ENCODE peak calls at places on chromosome 14, in six cellular contexts. One of them, this sample, is unnamed.

GRCh38 chr14:70108419-70108818 is 80.3 kb downstream of the SLC8A3 start:
- DNase-seq in kidney glomerular epithelial cell: no peak
- DNase-seq in aorta: no peak
- DNase-seq in astrocyte: no peak
- DNase-seq in mammary epithelial cell: no peak
- DNase-seq in GM13977: no peak
- DNase-seq in this sample: no peak

GRCh38 chr14:58717821-58718220 is 80.1 kb downstream of the DACT1 start:
- DNase-seq in kidney glomerular epithelial cell: no peak
- DNase-seq in aorta: no peak
- DNase-seq in astrocyte: peak
- DNase-seq in mammary epithelial cell: no peak
- DNase-seq in GM13977: no peak
- DNase-seq in this sample: no peak

GRCh38 chr14:36054353-36055051 is 122.0 kb downstream of the PTCSC3 start:
- DNase-seq in kidney glomerular epithelial cell: no peak
- DNase-seq in aorta: no peak
- DNase-seq in astrocyte: no peak
- DNase-seq in mammary epithelial cell: no peak
- DNase-seq in GM13977: no peak
- DNase-seq in this sample: no peak

GRCh38 chr14:75196064-75196463 is 19.7 kb upstream of the TMED10 start:
- DNase-seq in kidney glomerular epithelial cell: no peak
- DNase-seq in aorta: no peak
- DNase-seq in astrocyte: no peak
- DNase-seq in mammary epithelial cell: no peak
- DNase-seq in GM13977: no peak
- DNase-seq in this sample: no peak

GRCh38 chr14:24398943-24399801 is at the start of gene NYNRIN:
- DNase-seq in kidney glomerular epithelial cell: no peak
- DNase-seq in aorta: peak
- DNase-seq in astrocyte: peak
- DNase-seq in mammary epithelial cell: no peak
- DNase-seq in GM13977: no peak
- DNase-seq in this sample: no peak

GRCh38 chr14:68548194-68549056 is 244.4 kb downstream of the ZFP36L1 start:
- DNase-seq in kidney glomerular epithelial cell: peak
- DNase-seq in aorta: peak
- DNase-seq in astrocyte: peak
- DNase-seq in mammary epithelial cell: peak
- DNase-seq in GM13977: no peak
- DNase-seq in this sample: peak

GRCh38 chr14:24289649-24290283 is 9.8 kb downstream of the DHRS1 start:
- DNase-seq in kidney glomerular epithelial cell: no peak
- DNase-seq in aorta: no peak
- DNase-seq in astrocyte: no peak
- DNase-seq in mammary epithelial cell: no peak
- DNase-seq in GM13977: no peak
- DNase-seq in this sample: no peak

GRCh38 chr14:100524933-100525243 is 62.3 kb downstream of the BEGAIN start:
- DNase-seq in kidney glomerular epithelial cell: no peak
- DNase-seq in aorta: peak
- DNase-seq in astrocyte: no peak
- DNase-seq in mammary epithelial cell: no peak
- DNase-seq in GM13977: peak
- DNase-seq in this sample: no peak

GRCh38 chr14:30349515-30349914 is 209.4 kb upstream of the G2E3 start:
- DNase-seq in kidney glomerular epithelial cell: no peak
- DNase-seq in aorta: no peak
- DNase-seq in astrocyte: no peak
- DNase-seq in mammary epithelial cell: no peak
- DNase-seq in GM13977: no peak
- DNase-seq in this sample: no peak

GRCh38 chr14:50774542-50775267 is 56.3 kb downstream of the NIN start:
- DNase-seq in kidney glomerular epithelial cell: no peak
- DNase-seq in aorta: no peak
- DNase-seq in astrocyte: no peak
- DNase-seq in mammary epithelial cell: no peak
- DNase-seq in GM13977: no peak
- DNase-seq in this sample: no peak

GRCh38 chr14:22572562-22573058 is 16.4 kb downstream of the DAD1 start:
- DNase-seq in kidney glomerular epithelial cell: peak
- DNase-seq in aorta: no peak
- DNase-seq in astrocyte: no peak
- DNase-seq in mammary epithelial cell: no peak
- DNase-seq in GM13977: no peak
- DNase-seq in this sample: no peak

GRCh38 chr14:92728781-92729364 is 19.6 kb downstream of the LGMN start:
- DNase-seq in kidney glomerular epithelial cell: peak
- DNase-seq in aorta: no peak
- DNase-seq in astrocyte: peak
- DNase-seq in mammary epithelial cell: peak
- DNase-seq in GM13977: no peak
- DNase-seq in this sample: peak

GRCh38 chr14:69288001-69288771 is 28.2 kb downstream of the GALNT16 start:
- DNase-seq in kidney glomerular epithelial cell: no peak
- DNase-seq in aorta: no peak
- DNase-seq in astrocyte: peak
- DNase-seq in mammary epithelial cell: no peak
- DNase-seq in GM13977: no peak
- DNase-seq in this sample: no peak

GRCh38 chr14:93987815-93988476 is 9.2 kb upstream of the CCDC197 start:
- DNase-seq in kidney glomerular epithelial cell: no peak
- DNase-seq in aorta: no peak
- DNase-seq in astrocyte: no peak
- DNase-seq in mammary epithelial cell: no peak
- DNase-seq in GM13977: no peak
- DNase-seq in this sample: no peak

GRCh38 chr14:72254202-72254939 is 322.1 kb downstream of the RGS6 start:
- DNase-seq in kidney glomerular epithelial cell: no peak
- DNase-seq in aorta: no peak
- DNase-seq in astrocyte: no peak
- DNase-seq in mammary epithelial cell: no peak
- DNase-seq in GM13977: no peak
- DNase-seq in this sample: no peak

GRCh38 chr14:51396222-51396815 is 156.3 kb downstream of the TMX1 start:
- DNase-seq in kidney glomerular epithelial cell: peak
- DNase-seq in aorta: no peak
- DNase-seq in astrocyte: peak
- DNase-seq in mammary epithelial cell: peak
- DNase-seq in GM13977: no peak
- DNase-seq in this sample: peak

GRCh38 chr14:53432378-53432802 is 279.3 kb upstream of the DDHD1 start:
- DNase-seq in kidney glomerular epithelial cell: peak
- DNase-seq in aorta: no peak
- DNase-seq in astrocyte: peak
- DNase-seq in mammary epithelial cell: peak
- DNase-seq in GM13977: peak
- DNase-seq in this sample: peak

GRCh38 chr14:33686218-33686617 is 264.7 kb downstream of the EGLN3 start:
- DNase-seq in kidney glomerular epithelial cell: peak
- DNase-seq in aorta: no peak
- DNase-seq in astrocyte: peak
- DNase-seq in mammary epithelial cell: peak
- DNase-seq in GM13977: no peak
- DNase-seq in this sample: peak

GRCh38 chr14:62792578-62792977 is 252.7 kb downstream of the KCNH5 start:
- DNase-seq in kidney glomerular epithelial cell: no peak
- DNase-seq in aorta: no peak
- DNase-seq in astrocyte: no peak
- DNase-seq in mammary epithelial cell: no peak
- DNase-seq in GM13977: no peak
- DNase-seq in this sample: no peak

GRCh38 chr14:62162998-62163589 is 400.9 kb downstream of the SNAPC1 start:
- DNase-seq in kidney glomerular epithelial cell: peak
- DNase-seq in aorta: no peak
- DNase-seq in astrocyte: peak
- DNase-seq in mammary epithelial cell: peak
- DNase-seq in GM13977: peak
- DNase-seq in this sample: peak

GRCh38 chr14:100525615-100526014 is 61.6 kb downstream of the BEGAIN start:
- DNase-seq in kidney glomerular epithelial cell: no peak
- DNase-seq in aorta: no peak
- DNase-seq in astrocyte: no peak
- DNase-seq in mammary epithelial cell: no peak
- DNase-seq in GM13977: no peak
- DNase-seq in this sample: no peak

GRCh38 chr14:30034049-30034635 is 106.5 kb upstream of the PRKD1 start:
- DNase-seq in kidney glomerular epithelial cell: no peak
- DNase-seq in aorta: no peak
- DNase-seq in astrocyte: peak
- DNase-seq in mammary epithelial cell: no peak
- DNase-seq in GM13977: no peak
- DNase-seq in this sample: peak

GRCh38 chr14:55752580-55753365 is 172.8 kb downstream of the KTN1 start:
- DNase-seq in kidney glomerular epithelial cell: peak
- DNase-seq in aorta: no peak
- DNase-seq in astrocyte: peak
- DNase-seq in mammary epithelial cell: peak
- DNase-seq in GM13977: no peak
- DNase-seq in this sample: peak

GRCh38 chr14:65790185-65790815 is 377.8 kb downstream of the FUT8 start:
- DNase-seq in kidney glomerular epithelial cell: no peak
- DNase-seq in aorta: no peak
- DNase-seq in astrocyte: no peak
- DNase-seq in mammary epithelial cell: no peak
- DNase-seq in GM13977: no peak
- DNase-seq in this sample: no peak

GRCh38 chr14:89544636-89545301 is 127.7 kb upstream of the FOXN3 start:
- DNase-seq in kidney glomerular epithelial cell: no peak
- DNase-seq in aorta: no peak
- DNase-seq in astrocyte: no peak
- DNase-seq in mammary epithelial cell: peak
- DNase-seq in GM13977: no peak
- DNase-seq in this sample: peak

GRCh38 chr14:41605550-41606248 is 977 bp upstream of the LRFN5 start:
- DNase-seq in kidney glomerular epithelial cell: peak
- DNase-seq in aorta: peak
- DNase-seq in astrocyte: peak
- DNase-seq in mammary epithelial cell: no peak
- DNase-seq in GM13977: peak
- DNase-seq in this sample: no peak

GRCh38 chr14:32450919-32451675 is 122.0 kb downstream of the AKAP6 start:
- DNase-seq in kidney glomerular epithelial cell: no peak
- DNase-seq in aorta: no peak
- DNase-seq in astrocyte: no peak
- DNase-seq in mammary epithelial cell: no peak
- DNase-seq in GM13977: no peak
- DNase-seq in this sample: peak

GRCh38 chr14:91573528-91573893 is 63.4 kb upstream of the PPP4R3A start:
- DNase-seq in kidney glomerular epithelial cell: no peak
- DNase-seq in aorta: no peak
- DNase-seq in astrocyte: no peak
- DNase-seq in mammary epithelial cell: no peak
- DNase-seq in GM13977: no peak
- DNase-seq in this sample: no peak

GRCh38 chr14:22780105-22780679 is 13.7 kb downstream of the OXA1L start:
- DNase-seq in kidney glomerular epithelial cell: peak
- DNase-seq in aorta: no peak
- DNase-seq in astrocyte: peak
- DNase-seq in mammary epithelial cell: no peak
- DNase-seq in GM13977: no peak
- DNase-seq in this sample: no peak

GRCh38 chr14:50343424-50343823 is 31.3 kb downstream of the DMAC2L start:
- DNase-seq in kidney glomerular epithelial cell: no peak
- DNase-seq in aorta: no peak
- DNase-seq in astrocyte: no peak
- DNase-seq in mammary epithelial cell: no peak
- DNase-seq in GM13977: no peak
- DNase-seq in this sample: no peak

GRCh38 chr14:55780156-55780946 is 200.3 kb downstream of the KTN1 start:
- DNase-seq in kidney glomerular epithelial cell: peak
- DNase-seq in aorta: peak
- DNase-seq in astrocyte: peak
- DNase-seq in mammary epithelial cell: peak
- DNase-seq in GM13977: no peak
- DNase-seq in this sample: peak

GRCh38 chr14:50830044-50830931 is 674 bp downstream of the NIN start:
- DNase-seq in kidney glomerular epithelial cell: peak
- DNase-seq in aorta: peak
- DNase-seq in astrocyte: peak
- DNase-seq in mammary epithelial cell: peak
- DNase-seq in GM13977: peak
- DNase-seq in this sample: peak

GRCh38 chr14:73248294-73248868 is 11.1 kb downstream of the PAPLN start:
- DNase-seq in kidney glomerular epithelial cell: peak
- DNase-seq in aorta: peak
- DNase-seq in astrocyte: peak
- DNase-seq in mammary epithelial cell: peak
- DNase-seq in GM13977: no peak
- DNase-seq in this sample: peak

GRCh38 chr14:100069161-100069800 is 4.1 kb downstream of the EVL start:
- DNase-seq in kidney glomerular epithelial cell: no peak
- DNase-seq in aorta: no peak
- DNase-seq in astrocyte: no peak
- DNase-seq in mammary epithelial cell: no peak
- DNase-seq in GM13977: no peak
- DNase-seq in this sample: no peak

GRCh38 chr14:23568021-23568599 is 519 bp upstream of the AP1G2 start:
- DNase-seq in kidney glomerular epithelial cell: no peak
- DNase-seq in aorta: no peak
- DNase-seq in astrocyte: no peak
- DNase-seq in mammary epithelial cell: no peak
- DNase-seq in GM13977: no peak
- DNase-seq in this sample: no peak

GRCh38 chr14:29895591-29896043 is 32.0 kb downstream of the PRKD1 start:
- DNase-seq in kidney glomerular epithelial cell: no peak
- DNase-seq in aorta: no peak
- DNase-seq in astrocyte: no peak
- DNase-seq in mammary epithelial cell: no peak
- DNase-seq in GM13977: no peak
- DNase-seq in this sample: no peak

This sample was measured in bronchial epithelial cell.